ENCODE peak calls at places on chromosomes 11 and 22, in five cellular contexts. Y is heart right ventricle, S is cardiac muscle cell, I is prostate gland, Q is IMR-90. R is an unnamed sample. For H3K4me1, the result is how much of the 10 kb centered on the place peaks cover.

GRCh38 chr11:2577071-2578005 is 122.5 kb downstream of the KCNQ1OT1 start:
- DNase-seq in Y (peak), S (no peak), I (no peak), Q (no peak), R (peak)

GRCh38 chr11:67435031-67435726 is 2.3 kb downstream of the PTPRCAP start:
- DNase-seq in Y (no peak), S (no peak), I (no peak), Q (no peak), R (no peak)

GRCh38 chr11:118175600-118176399 is 639 bp downstream of the SCN2B start:
- DNase-seq in Y (no peak), S (no peak), I (no peak), Q (no peak), R (no peak)

GRCh38 chr11:35418847-35419712 is at the start of gene SLC1A2:
- DNase-seq in Y (peak), S (peak), I (no peak), Q (peak), R (no peak)

GRCh38 chr11:73507086-73507485 is 90.8 kb downstream of the FAM168A start:
- DNase-seq in Y (no peak), S (no peak), I (no peak), Q (peak), R (no peak)

GRCh38 chr11:124977006-124977405 is 23.0 kb downstream of the CCDC15 start:
- DNase-seq in Y (no peak), S (no peak), I (no peak), Q (no peak), R (no peak)

GRCh38 chr22:36337365-36338130 is 50.2 kb downstream of the MYH9 start:
- DNase-seq in Y (no peak), S (no peak), I (no peak), Q (no peak), R (no peak)

GRCh38 chr11:68798221-68798813 is 43.4 kb downstream of the CPT1A start:
- DNase-seq in Y (peak), S (peak), I (no peak), Q (no peak), R (no peak)

GRCh38 chr11:86099727-86100320 is 30.9 kb upstream of the PICALM start:
- DNase-seq in Y (no peak), S (peak), I (no peak), Q (peak), R (no peak)

GRCh38 chr11:116471608-116472007 is 301.2 kb downstream of the BUD13 start:
- DNase-seq in Y (no peak), S (peak), I (no peak), Q (peak), R (no peak)

GRCh38 chr11:36311926-36312592 is 16.0 kb downstream of the PRR5L start:
- DNase-seq in Y (no peak), S (no peak), I (no peak), Q (peak), R (no peak)

GRCh38 chr22:24703101-24703500 is 71.4 kb downstream of the PIWIL3 start:
- DNase-seq in Y (peak), S (peak), I (no peak), Q (peak), R (no peak)

GRCh38 chr11:104151404-104152204 is 12.3 kb downstream of the PDGFD start:
- DNase-seq in Y (no peak), S (peak), I (no peak), Q (no peak), R (no peak)

GRCh38 chr11:111823131-111823530 is 48.2 kb downstream of the ALG9 start:
- DNase-seq in Y (no peak), S (no peak), I (no peak), Q (no peak), R (no peak)

DNA sequence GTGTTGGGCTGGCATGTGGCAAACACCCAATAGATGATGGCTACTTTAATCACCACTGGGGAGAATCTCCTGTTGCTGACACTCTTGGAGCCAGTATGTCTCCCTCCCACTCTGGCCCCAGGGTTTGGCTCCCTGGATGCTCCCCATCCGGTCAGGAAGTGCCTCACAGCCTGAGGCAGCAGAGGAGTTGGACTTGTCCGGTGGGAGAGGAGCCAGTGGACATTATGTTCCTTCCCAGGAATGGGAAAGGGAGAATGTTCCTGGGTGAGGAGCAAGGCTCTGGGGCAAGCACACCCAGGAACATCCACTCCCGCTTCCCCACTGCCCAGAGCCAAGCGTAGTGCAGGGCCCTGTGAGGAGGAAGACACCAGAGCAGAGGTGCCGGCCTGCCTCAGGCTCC is 84.6 kb upstream of the NAV2 start:
- DNase-seq in Y (peak), S (peak), I (peak), Q (peak), R (peak)
- TF ChIP-seq CTCF in Y (no peak), S (no peak), I (no peak), Q (no peak), R (no peak)

GRCh38 chr11:120254788-120255518 is 15.0 kb downstream of the POU2F3 start:
- DNase-seq in Y (no peak), S (no peak), I (no peak), Q (no peak), R (no peak)
- H3K4me1 ChIP-seq in Y (under half), S (under half), I (under half), Q (under half), R (under half)

GRCh38 chr22:26131755-26132154 is 37.5 kb upstream of the SEZ6L start:
- DNase-seq in Y (no peak), S (no peak), I (no peak), Q (no peak), R (no peak)

GRCh38 chr22:26139320-26139719 is 29.9 kb upstream of the SEZ6L start:
- DNase-seq in Y (peak), S (no peak), I (peak), Q (no peak), R (no peak)

DNA sequence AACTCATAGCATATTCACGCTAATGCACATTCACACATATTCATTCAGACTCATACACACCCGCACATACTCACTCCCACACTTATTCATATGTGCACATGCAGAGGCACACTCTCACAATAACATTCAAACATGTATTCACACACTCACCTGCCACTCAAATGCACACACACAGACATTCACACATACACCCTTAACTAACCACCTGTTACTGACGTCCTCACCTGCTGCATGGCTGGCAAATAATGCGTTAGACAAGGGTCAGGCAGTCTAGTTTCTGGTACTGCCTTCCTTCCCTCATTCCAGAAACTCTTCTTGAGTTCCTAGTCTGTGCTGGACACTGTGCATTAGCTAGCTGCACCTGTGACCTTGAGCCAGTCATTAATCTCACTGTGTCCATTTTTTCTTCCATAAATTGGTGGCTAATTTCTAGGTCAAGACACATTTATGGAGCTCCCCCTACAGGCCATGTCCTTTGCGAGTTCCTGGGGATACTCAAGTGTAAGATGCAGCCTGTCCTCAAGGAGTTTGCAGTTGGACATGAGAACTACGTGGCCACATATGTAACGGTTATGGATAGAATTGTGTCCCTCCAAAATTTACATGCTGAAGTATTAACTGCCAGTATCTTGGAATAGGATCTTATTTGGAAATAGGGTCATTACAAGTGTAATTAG is 34.5 kb upstream of the SEZ6L start:
- DNase-seq in Y (no peak), S (no peak), I (no peak), Q (no peak), R (no peak)
- TF ChIP-seq CTCF in Y (no peak), S (no peak), I (no peak), Q (no peak), R (no peak)

DNA sequence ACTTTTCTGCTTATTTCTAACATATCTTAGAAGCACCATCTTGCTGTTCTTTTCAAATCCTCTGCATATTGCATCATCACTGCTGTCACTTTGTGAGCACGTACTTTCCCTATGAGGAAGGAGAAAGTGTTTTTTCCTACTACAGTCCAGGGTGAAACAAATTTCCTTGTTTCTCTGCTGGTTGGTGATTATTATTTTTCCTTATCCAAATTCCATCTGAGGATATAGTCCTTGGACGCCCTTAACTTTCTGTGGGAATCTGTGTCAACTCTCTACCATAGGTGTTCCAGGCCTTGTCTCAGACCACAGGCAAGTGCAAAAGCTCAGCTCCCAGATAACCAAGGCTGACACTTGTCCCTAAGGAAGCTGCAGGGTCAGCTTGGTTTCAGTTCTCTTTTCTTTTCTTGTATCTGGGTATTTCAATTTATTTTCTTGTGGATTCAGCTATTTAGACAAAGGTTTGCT is 29.4 kb upstream of the LYVE1 start:
- DNase-seq in Y (no peak), S (peak), I (no peak), Q (peak), R (no peak)
- H3K4me1 ChIP-seq in Y (under half), S (under half), I (under half), Q (under half), R (under half)

DNA sequence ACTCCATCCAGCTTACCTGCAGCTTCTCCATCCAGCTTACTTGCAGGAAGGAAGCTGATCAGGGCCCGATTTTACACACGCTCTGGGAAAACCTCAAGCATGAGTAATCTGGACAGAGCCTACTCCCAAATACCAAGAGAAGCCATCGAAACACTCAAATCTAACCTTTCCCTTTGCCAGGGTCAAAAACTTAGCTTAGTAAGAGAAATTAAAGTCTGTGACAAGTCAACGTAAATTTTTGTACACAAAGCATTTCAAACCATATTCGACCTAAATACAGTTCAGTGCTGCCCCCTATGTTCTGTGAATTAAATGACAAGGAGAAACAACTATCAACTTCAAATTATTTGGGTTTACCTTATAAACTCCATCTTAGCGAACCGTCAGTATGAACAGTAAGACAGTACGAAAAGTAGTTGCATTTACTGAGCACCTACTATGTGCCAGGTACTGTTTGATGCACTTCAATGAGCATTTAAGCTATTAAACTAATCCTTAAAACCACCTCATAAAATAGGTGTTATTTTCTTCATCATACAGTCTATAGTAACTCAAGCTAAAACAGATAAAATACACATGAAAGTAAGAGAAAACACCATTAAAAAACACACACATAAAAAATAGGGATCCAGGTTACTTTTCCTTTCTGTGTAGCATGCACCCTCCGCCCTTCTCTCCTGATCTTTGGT is 36.9 kb downstream of the ARFGAP3 start:
- DNase-seq in Y (no peak), S (peak), I (no peak), Q (peak), R (no peak)
- TF ChIP-seq CTCF in Y (peak), S (peak), I (no peak), Q (peak), R (no peak)

DNA sequence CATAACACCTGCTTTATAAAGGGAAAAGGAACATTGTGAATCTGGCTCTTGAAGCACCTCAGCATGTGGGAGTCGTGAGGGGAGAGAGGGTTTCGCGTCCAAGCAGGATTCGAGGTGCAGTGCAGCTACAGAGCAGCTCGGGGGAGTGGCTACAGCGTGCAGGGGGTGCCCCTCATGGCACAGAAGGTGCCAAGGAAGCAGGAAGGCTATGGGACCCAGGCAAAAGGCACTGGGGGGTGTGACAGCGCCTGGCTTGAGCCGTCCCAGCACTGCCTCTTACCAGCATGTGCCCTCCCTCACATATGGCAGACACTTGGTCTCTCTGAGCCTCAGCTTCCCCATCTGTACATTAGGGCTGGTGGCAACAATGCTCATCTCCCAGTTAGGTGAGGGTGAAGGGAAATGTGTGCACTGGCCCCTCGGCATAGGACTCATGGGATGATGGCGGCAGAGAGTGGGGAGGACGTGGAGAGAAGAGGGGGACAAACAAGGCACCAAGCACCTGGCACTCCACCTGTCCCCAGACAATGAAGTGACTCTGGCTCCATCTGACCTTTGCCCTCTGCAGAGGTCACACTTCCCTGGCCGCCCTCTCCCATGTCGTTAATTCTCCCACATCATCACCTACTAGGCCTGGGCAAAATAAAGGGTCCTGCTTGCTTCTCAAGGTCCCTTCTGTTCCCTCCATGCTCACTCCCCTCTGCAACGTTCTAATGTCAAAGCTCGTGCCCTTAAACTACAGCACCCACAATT is 10.4 kb downstream of the TNKS1BP1 start:
- DNase-seq in Y (no peak), S (no peak), I (no peak), Q (no peak), R (no peak)
- H3K4me1 ChIP-seq in Y (half or more), S (under half), I (under half), Q (under half), R (under half)

R was measured in tibial artery.